ENCODE peak calls at places on chromosomes 4 and X, in eight cellular contexts. One of them, this sample, is unnamed.

GRCh38 chrX:47649302-47649701 is 1.1 kb downstream of the ELK1 start:
- DNase-seq in head of caudate nucleus: no peak
- DNase-seq in Kasumi-1: no peak
- DNase-seq in SK-N-SH: no peak
- DNase-seq in iPS-NIHi11: no peak
- DNase-seq in kidney tubule cell: no peak
- DNase-seq in RPMI8226: no peak
- DNase-seq in progenitor cell of endocrine pancreas: no peak
- DNase-seq in this sample: no peak

GRCh38 chr4:602559-602942 is 22.8 kb upstream of the PDE6B start:
- DNase-seq in kidney tubule cell: peak
- DNase-seq in SK-N-SH: peak
- DNase-seq in progenitor cell of endocrine pancreas: peak
- DNase-seq in Kasumi-1: no peak
- DNase-seq in iPS-NIHi11: peak
- DNase-seq in head of caudate nucleus: peak
- DNase-seq in RPMI8226: peak
- DNase-seq in this sample: peak

GRCh38 chr4:6974138-6974848 is 64.7 kb downstream of the TBC1D14 start:
- DNase-seq in head of caudate nucleus: peak
- DNase-seq in kidney tubule cell: peak
- DNase-seq in RPMI8226: peak
- DNase-seq in Kasumi-1: peak
- DNase-seq in iPS-NIHi11: peak
- DNase-seq in progenitor cell of endocrine pancreas: peak
- DNase-seq in SK-N-SH: peak
- DNase-seq in this sample: peak

GRCh38 chr4:133969202-133969873 is 232.3 kb downstream of the PABPC4L start:
- DNase-seq in iPS-NIHi11: no peak
- DNase-seq in RPMI8226: peak
- DNase-seq in Kasumi-1: peak
- DNase-seq in SK-N-SH: peak
- DNase-seq in head of caudate nucleus: no peak
- DNase-seq in progenitor cell of endocrine pancreas: no peak
- DNase-seq in kidney tubule cell: no peak
- DNase-seq in this sample: no peak

GRCh38 chr4:142547974-142548373 is 298.1 kb downstream of the INPP4B start:
- DNase-seq in iPS-NIHi11: no peak
- DNase-seq in SK-N-SH: no peak
- DNase-seq in head of caudate nucleus: no peak
- DNase-seq in progenitor cell of endocrine pancreas: no peak
- DNase-seq in kidney tubule cell: peak
- DNase-seq in Kasumi-1: no peak
- DNase-seq in RPMI8226: no peak
- DNase-seq in this sample: no peak

GRCh38 chrX:117973175-117974075 is 143.2 kb downstream of the KLHL13 start:
- DNase-seq in Kasumi-1: no peak
- DNase-seq in progenitor cell of endocrine pancreas: no peak
- DNase-seq in SK-N-SH: peak
- DNase-seq in RPMI8226: no peak
- DNase-seq in kidney tubule cell: peak
- DNase-seq in iPS-NIHi11: peak
- DNase-seq in head of caudate nucleus: no peak
- DNase-seq in this sample: no peak

GRCh38 chr4:139552506-139552905 is 3.5 kb downstream of the SETD7 start:
- DNase-seq in progenitor cell of endocrine pancreas: no peak
- DNase-seq in RPMI8226: no peak
- DNase-seq in SK-N-SH: no peak
- DNase-seq in Kasumi-1: no peak
- DNase-seq in head of caudate nucleus: peak
- DNase-seq in kidney tubule cell: peak
- DNase-seq in iPS-NIHi11: no peak
- DNase-seq in this sample: no peak

GRCh38 chr4:82500106-82500738 is 61.6 kb downstream of the TMEM150C start:
- DNase-seq in iPS-NIHi11: no peak
- DNase-seq in SK-N-SH: no peak
- DNase-seq in Kasumi-1: no peak
- DNase-seq in RPMI8226: no peak
- DNase-seq in head of caudate nucleus: no peak
- DNase-seq in kidney tubule cell: no peak
- DNase-seq in progenitor cell of endocrine pancreas: no peak
- DNase-seq in this sample: no peak

GRCh38 chr4:69782651-69783310 is 22.4 kb upstream of the SULT1B1 start:
- DNase-seq in Kasumi-1: no peak
- DNase-seq in SK-N-SH: peak
- DNase-seq in iPS-NIHi11: no peak
- DNase-seq in RPMI8226: no peak
- DNase-seq in head of caudate nucleus: no peak
- DNase-seq in progenitor cell of endocrine pancreas: no peak
- DNase-seq in kidney tubule cell: no peak
- DNase-seq in this sample: no peak

GRCh38 chrX:41781500-41781899 is 57.5 kb downstream of the GPR82 start:
- DNase-seq in RPMI8226: peak
- DNase-seq in Kasumi-1: peak
- DNase-seq in kidney tubule cell: peak
- DNase-seq in progenitor cell of endocrine pancreas: no peak
- DNase-seq in head of caudate nucleus: no peak
- DNase-seq in iPS-NIHi11: peak
- DNase-seq in SK-N-SH: peak
- DNase-seq in this sample: peak

GRCh38 chr4:47650584-47651130 is 165.6 kb downstream of the ATP10D start:
- DNase-seq in head of caudate nucleus: no peak
- DNase-seq in iPS-NIHi11: no peak
- DNase-seq in progenitor cell of endocrine pancreas: no peak
- DNase-seq in SK-N-SH: no peak
- DNase-seq in RPMI8226: no peak
- DNase-seq in kidney tubule cell: no peak
- DNase-seq in Kasumi-1: no peak
- DNase-seq in this sample: no peak

GRCh38 chr4:175639346-175639745 is 172.7 kb downstream of the GPM6A start:
- DNase-seq in RPMI8226: no peak
- DNase-seq in SK-N-SH: no peak
- DNase-seq in iPS-NIHi11: no peak
- DNase-seq in kidney tubule cell: no peak
- DNase-seq in head of caudate nucleus: no peak
- DNase-seq in progenitor cell of endocrine pancreas: no peak
- DNase-seq in Kasumi-1: no peak
- DNase-seq in this sample: peak

GRCh38 chrX:9195199-9195880 is 161.4 kb upstream of the FAM9B start:
- DNase-seq in RPMI8226: no peak
- DNase-seq in head of caudate nucleus: no peak
- DNase-seq in iPS-NIHi11: no peak
- DNase-seq in SK-N-SH: no peak
- DNase-seq in Kasumi-1: no peak
- DNase-seq in progenitor cell of endocrine pancreas: no peak
- DNase-seq in kidney tubule cell: no peak
- DNase-seq in this sample: no peak

GRCh38 chr4:85147481-85148076 is 181.1 kb upstream of the WDFY3 start:
- DNase-seq in iPS-NIHi11: peak
- DNase-seq in Kasumi-1: peak
- DNase-seq in progenitor cell of endocrine pancreas: no peak
- DNase-seq in RPMI8226: peak
- DNase-seq in kidney tubule cell: peak
- DNase-seq in head of caudate nucleus: peak
- DNase-seq in SK-N-SH: peak
- DNase-seq in this sample: peak

GRCh38 chr4:43882470-43882869 is 566.1 kb downstream of the KCTD8 start:
- DNase-seq in progenitor cell of endocrine pancreas: no peak
- DNase-seq in Kasumi-1: no peak
- DNase-seq in RPMI8226: no peak
- DNase-seq in iPS-NIHi11: no peak
- DNase-seq in SK-N-SH: no peak
- DNase-seq in head of caudate nucleus: no peak
- DNase-seq in kidney tubule cell: no peak
- DNase-seq in this sample: peak

GRCh38 chr4:7513731-7514130 is 79.0 kb upstream of the PSAPL1 start:
- DNase-seq in iPS-NIHi11: peak
- DNase-seq in Kasumi-1: no peak
- DNase-seq in head of caudate nucleus: peak
- DNase-seq in SK-N-SH: no peak
- DNase-seq in progenitor cell of endocrine pancreas: no peak
- DNase-seq in kidney tubule cell: no peak
- DNase-seq in RPMI8226: no peak
- DNase-seq in this sample: peak

GRCh38 chr4:169604131-169604900 is 8.1 kb downstream of the NEK1 start:
- DNase-seq in Kasumi-1: peak
- DNase-seq in progenitor cell of endocrine pancreas: no peak
- DNase-seq in iPS-NIHi11: no peak
- DNase-seq in kidney tubule cell: peak
- DNase-seq in SK-N-SH: peak
- DNase-seq in head of caudate nucleus: no peak
- DNase-seq in RPMI8226: no peak
- DNase-seq in this sample: peak

GRCh38 chr4:163606885-163607284 is 112.4 kb downstream of the TMA16 start:
- DNase-seq in kidney tubule cell: no peak
- DNase-seq in progenitor cell of endocrine pancreas: no peak
- DNase-seq in head of caudate nucleus: no peak
- DNase-seq in iPS-NIHi11: no peak
- DNase-seq in RPMI8226: no peak
- DNase-seq in Kasumi-1: peak
- DNase-seq in SK-N-SH: no peak
- DNase-seq in this sample: no peak

GRCh38 chr4:2399216-2399615 is 19.2 kb downstream of the ZFYVE28 start:
- DNase-seq in kidney tubule cell: no peak
- DNase-seq in RPMI8226: no peak
- DNase-seq in progenitor cell of endocrine pancreas: no peak
- DNase-seq in iPS-NIHi11: no peak
- DNase-seq in head of caudate nucleus: no peak
- DNase-seq in SK-N-SH: no peak
- DNase-seq in Kasumi-1: no peak
- DNase-seq in this sample: no peak

GRCh38 chrX:71181558-71181909 is 36.9 kb downstream of the NLGN3 start:
- DNase-seq in head of caudate nucleus: no peak
- DNase-seq in RPMI8226: peak
- DNase-seq in progenitor cell of endocrine pancreas: no peak
- DNase-seq in kidney tubule cell: no peak
- DNase-seq in iPS-NIHi11: no peak
- DNase-seq in Kasumi-1: peak
- DNase-seq in SK-N-SH: peak
- DNase-seq in this sample: no peak

GRCh38 chrX:102950908-102951866 is 14.1 kb downstream of the RAB40AL start:
- DNase-seq in kidney tubule cell: peak
- DNase-seq in RPMI8226: peak
- DNase-seq in SK-N-SH: peak
- DNase-seq in head of caudate nucleus: peak
- DNase-seq in progenitor cell of endocrine pancreas: peak
- DNase-seq in Kasumi-1: peak
- DNase-seq in iPS-NIHi11: peak
- DNase-seq in this sample: peak

GRCh38 chrX:69424161-69424560 is 80.0 kb upstream of the NALF2 start:
- DNase-seq in Kasumi-1: peak
- DNase-seq in SK-N-SH: peak
- DNase-seq in progenitor cell of endocrine pancreas: no peak
- DNase-seq in kidney tubule cell: peak
- DNase-seq in iPS-NIHi11: peak
- DNase-seq in head of caudate nucleus: peak
- DNase-seq in RPMI8226: no peak
- DNase-seq in this sample: peak

GRCh38 chr4:159071178-159071968 is 31.5 kb upstream of the RAPGEF2 start:
- DNase-seq in SK-N-SH: no peak
- DNase-seq in kidney tubule cell: peak
- DNase-seq in Kasumi-1: no peak
- DNase-seq in iPS-NIHi11: peak
- DNase-seq in RPMI8226: no peak
- DNase-seq in progenitor cell of endocrine pancreas: no peak
- DNase-seq in head of caudate nucleus: no peak
- DNase-seq in this sample: peak

GRCh38 chr4:6986067-6986780 is 56.9 kb upstream of the TADA2B start:
- DNase-seq in SK-N-SH: peak
- DNase-seq in kidney tubule cell: peak
- DNase-seq in head of caudate nucleus: peak
- DNase-seq in iPS-NIHi11: no peak
- DNase-seq in RPMI8226: peak
- DNase-seq in Kasumi-1: peak
- DNase-seq in progenitor cell of endocrine pancreas: no peak
- DNase-seq in this sample: peak

GRCh38 chr4:18051281-18051680 is 29.7 kb upstream of the LCORL start:
- DNase-seq in RPMI8226: no peak
- DNase-seq in head of caudate nucleus: no peak
- DNase-seq in kidney tubule cell: peak
- DNase-seq in progenitor cell of endocrine pancreas: no peak
- DNase-seq in Kasumi-1: no peak
- DNase-seq in iPS-NIHi11: no peak
- DNase-seq in SK-N-SH: no peak
- DNase-seq in this sample: peak

GRCh38 chr4:4721636-4722035 is 137.8 kb upstream of the MSX1 start:
- DNase-seq in RPMI8226: no peak
- DNase-seq in kidney tubule cell: no peak
- DNase-seq in Kasumi-1: no peak
- DNase-seq in head of caudate nucleus: no peak
- DNase-seq in iPS-NIHi11: no peak
- DNase-seq in SK-N-SH: no peak
- DNase-seq in progenitor cell of endocrine pancreas: no peak
- DNase-seq in this sample: no peak

GRCh38 chrX:151765026-151765425 is 30.5 kb downstream of the CNGA2 start:
- DNase-seq in progenitor cell of endocrine pancreas: no peak
- DNase-seq in head of caudate nucleus: no peak
- DNase-seq in Kasumi-1: no peak
- DNase-seq in iPS-NIHi11: no peak
- DNase-seq in SK-N-SH: no peak
- DNase-seq in kidney tubule cell: no peak
- DNase-seq in RPMI8226: no peak
- DNase-seq in this sample: no peak

This sample was measured in PC-3.